ENCODE peak calls at places on chromosomes 11 and 22, in ten cellular contexts. U is A673, M is choroid plexus epithelial cell, E is left ventricle myocardium inferior, K is lower leg skin, H is tibial artery, W is AG04450, R is body of pancreas, B is spleen, P is tibial nerve. I is an unnamed sample.

GRCh38 chr22:19657252-19658056 is 56.8 kb upstream of the SEPTIN5 start:
- DNase-seq in U (no peak), M (no peak), E (no peak), K (peak), H (no peak), W (no peak), R (no peak), B (no peak), P (no peak), I (no peak)

GRCh38 chr11:104792861-104793260 is 105.4 kb downstream of the CASP12 start:
- DNase-seq in U (no peak), M (no peak), E (no peak), K (no peak), H (no peak), W (no peak), R (no peak), B (no peak), P (no peak), I (no peak)

GRCh38 chr22:30239421-30240405 is 6.8 kb downstream of the LIF start:
- DNase-seq in U (no peak), M (no peak), E (no peak), K (no peak), H (no peak), W (no peak), R (no peak), B (no peak), P (no peak), I (no peak)

GRCh38 chr11:130964393-130964792 is 48.1 kb upstream of the SNX19 start:
- DNase-seq in U (no peak), M (no peak), E (no peak), K (no peak), H (no peak), W (no peak), R (no peak), B (no peak), P (no peak), I (no peak)

GRCh38 chr22:49540571-49541450 is 286.9 kb downstream of the BRD1 start:
- DNase-seq in U (no peak), M (no peak), E (no peak), K (peak), H (peak), W (no peak), R (peak), B (peak), P (no peak), I (no peak)

GRCh38 chr11:68312117-68312779 is at the start of gene LRP5:
- DNase-seq in U (peak), M (no peak), E (peak), K (no peak), H (no peak), W (no peak), R (peak), B (no peak), P (no peak), I (peak)

GRCh38 chr11:8941341-8942103 is 1.3 kb downstream of the ASCL3 start:
- DNase-seq in U (no peak), M (no peak), E (no peak), K (no peak), H (no peak), W (no peak), R (no peak), B (no peak), P (no peak), I (no peak)

GRCh38 chr22:46393791-46394333 is 58.3 kb downstream of the TRMU start:
- DNase-seq in U (no peak), M (no peak), E (no peak), K (no peak), H (no peak), W (no peak), R (no peak), B (no peak), P (no peak), I (no peak)

GRCh38 chr11:76854709-76855108 is 6.0 kb upstream of the ACER3 start:
- DNase-seq in U (no peak), M (no peak), E (no peak), K (no peak), H (no peak), W (no peak), R (no peak), B (no peak), P (no peak), I (no peak)

GRCh38 chr11:111307472-111308108 is 9.2 kb downstream of the POU2AF3 start:
- DNase-seq in U (no peak), M (no peak), E (no peak), K (no peak), H (no peak), W (no peak), R (no peak), B (no peak), P (no peak), I (no peak)

GRCh38 chr11:46100670-46101069 is 20.6 kb downstream of the PHF21A start:
- DNase-seq in U (no peak), M (no peak), E (no peak), K (no peak), H (no peak), W (no peak), R (no peak), B (no peak), P (no peak), I (no peak)
- H3K4me3 ChIP-seq in U (no peak), M (no peak), E (peak), K (no peak), H (no peak), W (no peak), R (no peak), B (peak), P (no peak), I (no peak)

GRCh38 chr11:316031-316701 is 2.3 kb downstream of the IFITM1 start:
- DNase-seq in U (no peak), M (peak), E (peak), K (no peak), H (peak), W (no peak), R (no peak), B (peak), P (no peak), I (peak)

GRCh38 chr11:315516-315994 is 1.7 kb downstream of the IFITM1 start:
- DNase-seq in U (no peak), M (no peak), E (peak), K (no peak), H (peak), W (no peak), R (no peak), B (peak), P (no peak), I (no peak)

GRCh38 chr11:313787-314547 is at the start of gene IFITM1:
- DNase-seq in U (peak), M (peak), E (no peak), K (no peak), H (no peak), W (peak), R (no peak), B (peak), P (peak), I (peak)

GRCh38 chr11:313304-313786 is 495 bp upstream of the IFITM1 start:
- DNase-seq in U (no peak), M (no peak), E (no peak), K (no peak), H (no peak), W (no peak), R (no peak), B (peak), P (no peak), I (peak)

DNA sequence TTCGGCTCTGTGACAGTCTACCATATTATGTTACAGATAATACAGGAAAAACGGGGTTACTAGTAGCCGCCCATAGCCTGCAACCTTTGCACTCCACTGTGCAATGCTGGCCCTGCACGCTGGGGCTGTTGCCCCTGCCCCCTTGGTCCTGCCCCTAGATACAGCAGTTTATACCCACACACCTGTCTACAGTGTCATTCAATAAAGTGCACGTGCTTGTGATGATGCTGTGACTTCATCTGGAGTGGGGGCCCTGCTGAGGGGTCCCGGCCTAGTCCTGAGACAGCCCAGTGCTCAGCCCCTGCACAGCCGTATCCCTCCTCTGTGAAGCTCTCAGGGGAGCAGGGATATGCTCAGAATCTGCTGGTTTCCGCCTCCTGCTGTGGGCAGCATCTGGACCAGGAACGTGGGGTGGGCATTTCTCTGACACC is 1.2 kb downstream of the IFITM1 start:
- DNase-seq in U (no peak), M (no peak), E (no peak), K (no peak), H (no peak), W (no peak), R (no peak), B (peak), P (no peak), I (no peak)
- H3K4me3 ChIP-seq in U (peak), M (peak), E (peak), K (peak), H (peak), W (peak), R (no peak), B (peak), P (peak), I (peak)

GRCh38 chr22:25110596-25110845 is 89.1 kb upstream of the CRYBB3 start:
- DNase-seq in U (no peak), M (no peak), E (no peak), K (no peak), H (no peak), W (no peak), R (no peak), B (no peak), P (no peak), I (no peak)
- H3K4me3 ChIP-seq in U (peak), M (no peak), E (peak), K (no peak), H (peak), W (peak), R (no peak), B (peak), P (peak), I (no peak)

GRCh38 chr11:20353829-20354434 is 9.6 kb upstream of the HTATIP2 start:
- DNase-seq in U (peak), M (peak), E (no peak), K (no peak), H (no peak), W (no peak), R (peak), B (no peak), P (peak), I (no peak)
- H3K4me3 ChIP-seq in U (no peak), M (no peak), E (no peak), K (no peak), H (no peak), W (no peak), R (no peak), B (no peak), P (no peak), I (no peak)

DNA sequence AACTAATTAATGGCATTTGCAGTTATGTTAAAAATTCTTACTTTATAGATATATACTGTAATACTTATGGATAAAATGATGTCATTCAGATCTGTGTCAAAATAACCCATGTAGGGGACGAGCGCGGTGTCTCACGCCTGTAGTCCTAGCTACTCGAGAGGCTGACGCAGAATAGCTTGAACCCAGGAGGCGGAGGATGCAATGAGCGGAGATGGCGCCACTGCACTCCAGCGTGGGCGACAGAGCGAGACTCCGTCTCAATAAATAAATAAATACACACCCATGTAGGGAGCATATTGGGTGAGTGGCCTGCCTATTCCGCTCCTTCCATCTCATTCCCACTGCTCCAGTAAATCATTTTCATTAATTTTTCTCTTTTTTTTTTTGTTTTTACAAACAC is 7.1 kb downstream of the SNU13 start:
- DNase-seq in U (no peak), M (peak), E (no peak), K (no peak), H (no peak), W (no peak), R (no peak), B (peak), P (no peak), I (no peak)
- H3K4me3 ChIP-seq in U (peak), M (peak), E (peak), K (no peak), H (peak), W (peak), R (peak), B (peak), P (peak), I (peak)

GRCh38 chr11:93166867-93167266 is 30.9 kb downstream of the SLC36A4 start:
- DNase-seq in U (no peak), M (peak), E (no peak), K (no peak), H (no peak), W (no peak), R (no peak), B (no peak), P (no peak), I (no peak)
- H3K4me3 ChIP-seq in U (no peak), M (no peak), E (no peak), K (no peak), H (no peak), W (no peak), R (no peak), B (no peak), P (no peak), I (no peak)

I was measured in mucosa of descending colon.